ENCODE peak calls at places on chromosomes 5 and 9, in ten cellular contexts. M, D, B, C, L, T, X, K, H and Q are unnamed samples.

GRCh38 chr5:154369682-154370081 is 76.1 kb upstream of the SAP30L start:
- DNase-seq in M (peak), D (no peak), B (no peak), C (no peak), L (no peak), T (no peak), X (no peak), K (no peak), H (no peak), Q (no peak)

GRCh38 chr9:38046669-38047300 is 22.2 kb downstream of the SHB start:
- DNase-seq in M (no peak), D (no peak), B (no peak), C (peak), L (no peak), T (peak), X (peak), K (no peak), H (no peak), Q (no peak)

GRCh38 chr5:43560128-43560527 is 3.3 kb upstream of the PAIP1 start:
- DNase-seq in M (no peak), D (no peak), B (no peak), C (no peak), L (no peak), T (no peak), X (no peak), K (no peak), H (no peak), Q (no peak)

GRCh38 chr9:37682951-37683350 is 32.2 kb downstream of the FRMPD1 start:
- DNase-seq in M (no peak), D (no peak), B (no peak), C (no peak), L (no peak), T (no peak), X (no peak), K (no peak), H (no peak), Q (no peak)

GRCh38 chr9:34927061-34927460 is 31.0 kb upstream of the PHF24 start:
- DNase-seq in M (no peak), D (no peak), B (no peak), C (no peak), L (no peak), T (no peak), X (no peak), K (no peak), H (no peak), Q (no peak)

GRCh38 chr5:127335381-127335780 is 44.8 kb downstream of the MEGF10 start:
- DNase-seq in M (no peak), D (no peak), B (no peak), C (no peak), L (no peak), T (no peak), X (no peak), K (no peak), H (no peak), Q (no peak)

GRCh38 chr9:3858961-3859360 is 333.2 kb upstream of the RFX3 start:
- DNase-seq in M (no peak), D (no peak), B (peak), C (no peak), L (no peak), T (no peak), X (no peak), K (no peak), H (no peak), Q (no peak)

GRCh38 chr5:168313596-168314204 is 22.3 kb downstream of the WWC1 start:
- DNase-seq in M (no peak), D (no peak), B (no peak), C (no peak), L (no peak), T (no peak), X (no peak), K (no peak), H (no peak), Q (no peak)

GRCh38 chr5:150109921-150110320 is 23.6 kb upstream of the CSF1R start:
- DNase-seq in M (peak), D (no peak), B (no peak), C (no peak), L (no peak), T (no peak), X (no peak), K (no peak), H (no peak), Q (no peak)

GRCh38 chr9:111662851-111663823 is 1.7 kb downstream of the GNG10 start:
- DNase-seq in M (peak), D (no peak), B (no peak), C (no peak), L (no peak), T (no peak), X (no peak), K (peak), H (no peak), Q (no peak)

GRCh38 chr5:122415481-122416120 is 103.6 kb downstream of the SNCAIP start:
- DNase-seq in M (peak), D (no peak), B (peak), C (peak), L (peak), T (peak), X (peak), K (peak), H (no peak), Q (peak)

GRCh38 chr9:81213456-81213855 is 475.9 kb downstream of the TLE1 start:
- DNase-seq in M (no peak), D (no peak), B (no peak), C (no peak), L (no peak), T (no peak), X (no peak), K (no peak), H (no peak), Q (no peak)

GRCh38 chr5:88770290-88771257 is 112.4 kb downstream of the MEF2C start:
- DNase-seq in M (no peak), D (no peak), B (no peak), C (no peak), L (no peak), T (no peak), X (no peak), K (no peak), H (no peak), Q (no peak)

GRCh38 chr9:116572095-116572748 is 114.9 kb upstream of the TRIM32 start:
- DNase-seq in M (peak), D (peak), B (peak), C (peak), L (peak), T (peak), X (peak), K (peak), H (no peak), Q (peak)

GRCh38 chr9:92638621-92639101 is 31.3 kb downstream of the IPPK start:
- DNase-seq in M (no peak), D (peak), B (no peak), C (peak), L (peak), T (no peak), X (no peak), K (no peak), H (no peak), Q (no peak)

GRCh38 chr5:143417503-143418139 is 14.1 kb upstream of the NR3C1 start:
- DNase-seq in M (no peak), D (no peak), B (no peak), C (no peak), L (no peak), T (no peak), X (no peak), K (no peak), H (no peak), Q (no peak)

DNA sequence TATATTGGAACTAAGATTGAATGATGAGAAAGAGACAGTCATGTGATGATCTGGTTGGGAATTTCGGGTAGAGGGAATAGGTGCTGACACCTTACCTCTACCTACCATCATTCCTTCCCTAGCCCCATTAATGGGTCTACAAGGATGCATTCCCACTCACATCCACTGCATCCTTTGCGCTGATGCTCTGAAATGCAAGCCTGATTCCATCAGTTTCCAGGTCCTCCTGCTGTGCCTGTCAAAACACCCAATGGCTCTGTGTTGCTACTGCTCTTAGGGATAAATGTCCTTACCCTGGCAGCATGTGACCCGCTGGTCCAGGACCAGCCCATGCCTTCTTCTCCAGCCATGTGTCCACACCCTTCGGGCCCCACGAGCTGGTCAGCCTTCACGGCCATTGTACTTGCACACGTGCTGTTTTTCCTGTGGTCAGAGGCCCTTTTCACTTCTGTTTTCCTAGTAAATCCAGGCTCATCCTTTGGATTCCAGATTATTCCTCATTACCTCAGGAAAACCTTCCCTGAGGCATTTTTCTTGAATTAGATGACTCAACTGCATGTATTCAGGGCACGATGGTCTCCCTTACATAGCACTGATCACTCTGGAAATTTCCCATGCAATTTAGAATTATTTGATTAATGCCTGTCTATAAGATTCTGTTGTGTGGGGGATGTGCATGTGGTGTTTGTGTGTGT is 185.1 kb downstream of the DIRAS2 start:
- DNase-seq in M (no peak), D (no peak), B (no peak), C (no peak), L (no peak), T (no peak), X (no peak), K (no peak), H (no peak), Q (no peak)
- TF ChIP-seq EP300 in M (no peak), D (no peak), B (no peak), C (no peak), L (no peak), T (no peak), X (no peak), K (no peak), H (no peak), Q (no peak)

DNA sequence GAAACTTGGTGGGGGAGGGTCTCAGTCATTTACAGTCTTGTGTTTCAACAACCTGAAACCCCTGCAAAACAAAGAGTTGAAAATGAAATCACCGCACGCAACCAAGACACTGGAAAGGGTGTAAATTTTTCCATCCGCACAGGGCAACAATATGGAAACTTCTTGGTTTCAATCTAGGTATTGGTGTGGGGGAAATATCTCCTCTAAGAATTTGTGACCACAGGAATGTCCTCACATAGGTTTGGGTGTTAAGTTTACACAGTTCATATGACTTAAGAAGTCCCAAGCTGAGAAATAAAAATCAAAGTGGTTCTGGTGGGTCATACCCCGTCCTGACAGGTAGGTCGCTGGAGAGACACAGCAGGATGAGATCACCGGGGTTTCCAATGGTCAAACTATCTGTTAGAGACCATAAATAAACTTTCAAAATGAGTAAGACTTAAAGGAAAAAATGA is 51.9 kb upstream of the PIP5K1B start:
- DNase-seq in M (no peak), D (no peak), B (no peak), C (no peak), L (no peak), T (no peak), X (no peak), K (no peak), H (peak), Q (no peak)
- TF ChIP-seq EP300 in M (no peak), D (no peak), B (no peak), C (no peak), L (no peak), T (no peak), X (no peak), K (no peak), H (peak), Q (no peak)

GRCh38 chr9:130073373-130073772 is 19.7 kb downstream of the GPR107 start:
- DNase-seq in M (no peak), D (no peak), B (no peak), C (no peak), L (no peak), T (no peak), X (peak), K (no peak), H (no peak), Q (no peak)
- TF ChIP-seq EP300 in M (no peak), D (no peak), B (no peak), C (no peak), L (no peak), T (no peak), X (no peak), K (no peak), H (no peak), Q (no peak)

DNA sequence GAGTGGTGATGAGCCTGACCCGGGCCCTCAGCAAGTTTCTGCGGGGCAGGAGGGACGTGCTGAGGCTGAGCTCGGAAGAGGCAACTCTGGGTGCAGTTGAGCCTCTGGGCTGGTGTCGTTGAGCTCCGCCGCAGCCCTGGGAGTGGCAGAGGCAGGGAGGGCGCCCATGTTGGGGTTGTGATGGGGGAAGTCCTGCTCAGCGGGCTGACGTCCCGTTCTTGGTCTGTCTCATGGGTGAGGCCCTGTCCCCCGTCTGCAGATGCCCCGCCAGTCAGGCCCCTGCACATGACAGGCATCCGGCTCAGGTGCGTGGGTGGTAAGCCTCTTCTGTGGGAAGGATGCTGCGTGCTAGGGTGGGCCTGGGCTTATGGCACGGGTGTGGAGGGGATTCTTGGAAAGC is 64.3 kb downstream of the RXRA start:
- DNase-seq in M (no peak), D (no peak), B (no peak), C (no peak), L (no peak), T (no peak), X (no peak), K (no peak), H (no peak), Q (no peak)
- TF ChIP-seq EP300 in M (no peak), D (no peak), B (no peak), C (no peak), L (no peak), T (no peak), X (no peak), K (no peak), H (peak), Q (no peak)

DNA sequence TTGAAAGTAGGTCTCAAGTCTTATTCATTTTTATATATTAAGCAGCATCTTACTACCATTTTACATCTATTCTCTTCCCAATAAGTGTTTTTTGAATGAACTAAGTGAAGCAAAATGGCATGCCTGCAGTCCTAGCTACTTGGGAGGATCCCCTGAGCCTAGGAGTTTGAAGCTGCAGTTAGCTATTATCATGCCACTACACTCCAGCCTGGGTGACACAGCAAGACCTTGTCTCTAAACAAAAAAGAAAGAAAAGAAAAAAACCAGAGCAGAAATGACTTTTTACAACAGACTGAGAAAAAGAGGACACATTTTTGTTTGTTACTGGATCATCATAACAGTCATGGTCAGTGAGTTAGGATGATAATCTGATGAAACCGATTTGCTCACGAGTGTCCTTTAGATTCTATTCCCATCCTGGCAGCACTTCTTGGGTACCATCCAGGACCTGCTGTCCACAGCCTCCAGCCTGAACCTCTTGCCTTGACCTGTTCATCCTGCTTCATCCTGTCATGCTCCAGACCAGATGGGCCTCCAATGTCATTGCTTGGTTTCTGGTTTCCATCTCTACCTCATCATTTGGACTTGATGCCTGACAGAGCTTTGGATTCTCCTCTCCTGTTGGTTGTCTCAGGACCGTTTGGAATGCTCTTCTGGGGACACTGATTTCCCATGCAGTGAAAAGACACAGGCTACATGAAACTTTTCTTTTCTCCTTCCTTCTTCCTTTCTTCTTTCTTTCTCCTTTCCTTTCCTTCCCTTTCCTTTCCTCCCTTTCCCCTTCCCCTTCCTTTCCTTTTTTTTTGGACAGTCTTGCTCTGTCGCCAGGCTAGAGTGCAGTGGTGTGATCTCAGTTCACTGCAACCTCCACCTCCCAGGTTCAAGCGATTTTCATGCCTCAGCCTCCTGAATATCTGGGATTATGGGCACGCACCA is 50.1 kb upstream of the GLRX start:
- DNase-seq in M (no peak), D (no peak), B (no peak), C (no peak), L (no peak), T (no peak), X (no peak), K (no peak), H (no peak), Q (no peak)
- TF ChIP-seq EP300 in M (no peak), D (no peak), B (no peak), C (no peak), L (no peak), T (no peak), X (no peak), K (no peak), H (no peak), Q (no peak)

GRCh38 chr5:59174248-59174844 is 591.5 kb downstream of the RAB3C start:
- DNase-seq in M (peak), D (no peak), B (peak), C (no peak), L (no peak), T (no peak), X (no peak), K (no peak), H (no peak), Q (peak)
- TF ChIP-seq EP300 in M (no peak), D (no peak), B (no peak), C (no peak), L (no peak), T (no peak), X (no peak), K (no peak), H (no peak), Q (no peak)

GRCh38 chr9:124210697-124211096 is 47.1 kb upstream of the NEK6 start:
- DNase-seq in M (no peak), D (no peak), B (no peak), C (no peak), L (no peak), T (no peak), X (no peak), K (no peak), H (peak), Q (no peak)
- TF ChIP-seq EP300 in M (no peak), D (no peak), B (no peak), C (no peak), L (no peak), T (no peak), X (no peak), K (no peak), H (peak), Q (no peak)